ENCODE peak calls at places on chromosome 21, in six cellular contexts. One of them, this sample, is unnamed.

GRCh38 chr21:14527690-14528652 is 18.1 kb downstream of the SAMSN1 start:
- DNase-seq in omental fat pad: no peak
- DNase-seq in right lobe of liver: no peak
- DNase-seq in nephron progenitor cell: no peak
- DNase-seq in activated B cell treated with CpG ODN at 0.5 μM for 24 hours: no peak
- DNase-seq in endothelial cell: no peak
- DNase-seq in this sample: no peak

GRCh38 chr21:39348040-39348354 is 891 bp downstream of the HMGN1 start:
- DNase-seq in omental fat pad: no peak
- DNase-seq in right lobe of liver: no peak
- DNase-seq in nephron progenitor cell: no peak
- DNase-seq in activated B cell treated with CpG ODN at 0.5 μM for 24 hours: no peak
- DNase-seq in endothelial cell: no peak
- DNase-seq in this sample: peak

GRCh38 chr21:14482165-14482564 is 64.0 kb downstream of the SAMSN1 start:
- DNase-seq in omental fat pad: no peak
- DNase-seq in right lobe of liver: no peak
- DNase-seq in nephron progenitor cell: no peak
- DNase-seq in activated B cell treated with CpG ODN at 0.5 μM for 24 hours: no peak
- DNase-seq in endothelial cell: no peak
- DNase-seq in this sample: no peak

GRCh38 chr21:31530364-31530763 is 129.1 kb upstream of the SOD1 start:
- DNase-seq in omental fat pad: no peak
- DNase-seq in right lobe of liver: no peak
- DNase-seq in nephron progenitor cell: no peak
- DNase-seq in activated B cell treated with CpG ODN at 0.5 μM for 24 hours: no peak
- DNase-seq in endothelial cell: no peak
- DNase-seq in this sample: no peak

GRCh38 chr21:18023099-18023498 is 203.9 kb upstream of the C21orf91 start:
- DNase-seq in omental fat pad: no peak
- DNase-seq in right lobe of liver: no peak
- DNase-seq in nephron progenitor cell: no peak
- DNase-seq in activated B cell treated with CpG ODN at 0.5 μM for 24 hours: no peak
- DNase-seq in endothelial cell: no peak
- DNase-seq in this sample: no peak

GRCh38 chr21:40871099-40871498 is 24.1 kb upstream of the DSCAM start:
- DNase-seq in omental fat pad: no peak
- DNase-seq in right lobe of liver: no peak
- DNase-seq in nephron progenitor cell: no peak
- DNase-seq in activated B cell treated with CpG ODN at 0.5 μM for 24 hours: no peak
- DNase-seq in endothelial cell: no peak
- DNase-seq in this sample: no peak

GRCh38 chr21:33569986-33570385 is 18.5 kb downstream of the DONSON start:
- DNase-seq in omental fat pad: no peak
- DNase-seq in right lobe of liver: no peak
- DNase-seq in nephron progenitor cell: no peak
- DNase-seq in activated B cell treated with CpG ODN at 0.5 μM for 24 hours: no peak
- DNase-seq in endothelial cell: no peak
- DNase-seq in this sample: no peak

GRCh38 chr21:15468368-15468767 is 261.4 kb upstream of the USP25 start:
- DNase-seq in omental fat pad: no peak
- DNase-seq in right lobe of liver: no peak
- DNase-seq in nephron progenitor cell: no peak
- DNase-seq in activated B cell treated with CpG ODN at 0.5 μM for 24 hours: no peak
- DNase-seq in endothelial cell: no peak
- DNase-seq in this sample: no peak

GRCh38 chr21:31098576-31099005 is 60.3 kb upstream of the KRTAP19-8 start:
- DNase-seq in omental fat pad: peak
- DNase-seq in right lobe of liver: peak
- DNase-seq in nephron progenitor cell: peak
- DNase-seq in activated B cell treated with CpG ODN at 0.5 μM for 24 hours: peak
- DNase-seq in endothelial cell: peak
- DNase-seq in this sample: peak

GRCh38 chr21:14259669-14260458 is 43.9 kb downstream of the RBM11 start:
- DNase-seq in omental fat pad: no peak
- DNase-seq in right lobe of liver: no peak
- DNase-seq in nephron progenitor cell: peak
- DNase-seq in activated B cell treated with CpG ODN at 0.5 μM for 24 hours: no peak
- DNase-seq in endothelial cell: no peak
- DNase-seq in this sample: peak

GRCh38 chr21:21682172-21682571 is 684.0 kb downstream of the NCAM2 start:
- DNase-seq in omental fat pad: no peak
- DNase-seq in right lobe of liver: no peak
- DNase-seq in nephron progenitor cell: no peak
- DNase-seq in activated B cell treated with CpG ODN at 0.5 μM for 24 hours: no peak
- DNase-seq in endothelial cell: no peak
- DNase-seq in this sample: no peak

GRCh38 chr21:17441370-17441769 is 71.5 kb upstream of the CXADR start:
- DNase-seq in omental fat pad: no peak
- DNase-seq in right lobe of liver: peak
- DNase-seq in nephron progenitor cell: no peak
- DNase-seq in activated B cell treated with CpG ODN at 0.5 μM for 24 hours: no peak
- DNase-seq in endothelial cell: no peak
- DNase-seq in this sample: no peak

GRCh38 chr21:17799414-17800164 is 19.6 kb downstream of the C21orf91 start:
- DNase-seq in omental fat pad: no peak
- DNase-seq in right lobe of liver: no peak
- DNase-seq in nephron progenitor cell: no peak
- DNase-seq in activated B cell treated with CpG ODN at 0.5 μM for 24 hours: no peak
- DNase-seq in endothelial cell: no peak
- DNase-seq in this sample: no peak

GRCh38 chr21:16741228-16741665 is 771.6 kb upstream of the CXADR start:
- DNase-seq in omental fat pad: no peak
- DNase-seq in right lobe of liver: no peak
- DNase-seq in nephron progenitor cell: no peak
- DNase-seq in activated B cell treated with CpG ODN at 0.5 μM for 24 hours: no peak
- DNase-seq in endothelial cell: no peak
- DNase-seq in this sample: no peak

GRCh38 chr21:32372755-32373154 is 20.1 kb downstream of the URB1 start:
- DNase-seq in omental fat pad: no peak
- DNase-seq in right lobe of liver: no peak
- DNase-seq in nephron progenitor cell: no peak
- DNase-seq in activated B cell treated with CpG ODN at 0.5 μM for 24 hours: no peak
- DNase-seq in endothelial cell: no peak
- DNase-seq in this sample: no peak

GRCh38 chr21:39869141-39869818 is 2.0 kb downstream of the PCP4 start:
- DNase-seq in omental fat pad: no peak
- DNase-seq in right lobe of liver: no peak
- DNase-seq in nephron progenitor cell: no peak
- DNase-seq in activated B cell treated with CpG ODN at 0.5 μM for 24 hours: no peak
- DNase-seq in endothelial cell: no peak
- DNase-seq in this sample: no peak

GRCh38 chr21:34365794-34366193 is 2.0 kb downstream of the KCNE2 start:
- DNase-seq in omental fat pad: no peak
- DNase-seq in right lobe of liver: peak
- DNase-seq in nephron progenitor cell: no peak
- DNase-seq in activated B cell treated with CpG ODN at 0.5 μM for 24 hours: no peak
- DNase-seq in endothelial cell: no peak
- DNase-seq in this sample: no peak

GRCh38 chr21:16322423-16322822 is 592.6 kb downstream of the USP25 start:
- DNase-seq in omental fat pad: no peak
- DNase-seq in right lobe of liver: no peak
- DNase-seq in nephron progenitor cell: no peak
- DNase-seq in activated B cell treated with CpG ODN at 0.5 μM for 24 hours: no peak
- DNase-seq in endothelial cell: no peak
- DNase-seq in this sample: no peak

GRCh38 chr21:31420988-31421387 is 76.9 kb upstream of the TIAM1 start:
- DNase-seq in omental fat pad: no peak
- DNase-seq in right lobe of liver: no peak
- DNase-seq in nephron progenitor cell: no peak
- DNase-seq in activated B cell treated with CpG ODN at 0.5 μM for 24 hours: no peak
- DNase-seq in endothelial cell: no peak
- DNase-seq in this sample: no peak

GRCh38 chr21:28229811-28230210 is 762.9 kb downstream of the LTN1 start:
- DNase-seq in omental fat pad: no peak
- DNase-seq in right lobe of liver: no peak
- DNase-seq in nephron progenitor cell: no peak
- DNase-seq in activated B cell treated with CpG ODN at 0.5 μM for 24 hours: no peak
- DNase-seq in endothelial cell: no peak
- DNase-seq in this sample: no peak

GRCh38 chr21:34553199-34553952 is 41.4 kb upstream of the KCNE1 start:
- DNase-seq in omental fat pad: no peak
- DNase-seq in right lobe of liver: no peak
- DNase-seq in nephron progenitor cell: no peak
- DNase-seq in activated B cell treated with CpG ODN at 0.5 μM for 24 hours: no peak
- DNase-seq in endothelial cell: no peak
- DNase-seq in this sample: no peak

GRCh38 chr21:42539931-42540343 is 26.3 kb downstream of the SLC37A1 start:
- DNase-seq in omental fat pad: no peak
- DNase-seq in right lobe of liver: no peak
- DNase-seq in nephron progenitor cell: peak
- DNase-seq in activated B cell treated with CpG ODN at 0.5 μM for 24 hours: no peak
- DNase-seq in endothelial cell: no peak
- DNase-seq in this sample: no peak
- TF ChIP-seq CTCF in omental fat pad: no peak
- TF ChIP-seq CTCF in right lobe of liver: no peak
- TF ChIP-seq CTCF in nephron progenitor cell: peak
- TF ChIP-seq CTCF in activated B cell treated with CpG ODN at 0.5 μM for 24 hours: no peak
- TF ChIP-seq CTCF in endothelial cell: no peak
- TF ChIP-seq CTCF in this sample: peak

DNA sequence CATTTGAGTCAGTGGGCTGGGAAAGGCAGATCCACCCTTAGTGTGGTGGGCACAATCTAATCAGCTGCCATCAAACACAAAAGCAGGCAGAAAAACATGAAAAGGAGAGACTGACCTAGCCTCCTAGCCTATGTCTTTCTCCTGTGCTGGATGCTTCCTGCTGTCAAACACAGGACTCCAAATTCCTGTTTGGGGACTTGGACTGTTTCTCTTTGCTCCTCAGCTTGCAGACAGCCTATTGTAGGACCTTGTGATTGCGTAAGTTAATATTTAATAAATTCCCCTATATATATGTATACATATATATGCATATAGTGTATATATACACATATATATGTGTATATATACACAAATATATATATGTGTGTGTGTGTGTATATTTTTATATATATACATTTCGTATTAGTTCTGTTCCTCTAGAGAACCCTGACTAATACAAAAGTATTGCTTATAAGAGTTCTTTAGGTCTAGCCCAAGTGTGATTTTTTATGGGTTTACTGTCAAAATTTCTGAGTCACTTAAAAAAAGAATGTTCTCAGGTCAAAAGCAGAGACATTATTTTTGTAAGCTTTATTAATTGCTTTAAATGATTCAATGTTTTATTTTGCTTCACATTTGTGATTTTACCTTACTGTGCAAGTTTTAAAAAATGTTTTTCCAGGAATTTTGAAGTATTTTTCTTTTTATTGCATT is 91.9 kb upstream of the ADAMTS5 start:
- DNase-seq in omental fat pad: no peak
- DNase-seq in right lobe of liver: no peak
- DNase-seq in nephron progenitor cell: no peak
- DNase-seq in activated B cell treated with CpG ODN at 0.5 μM for 24 hours: no peak
- DNase-seq in endothelial cell: no peak
- DNase-seq in this sample: no peak
- TF ChIP-seq CTCF in omental fat pad: no peak
- TF ChIP-seq CTCF in right lobe of liver: no peak
- TF ChIP-seq CTCF in nephron progenitor cell: no peak
- TF ChIP-seq CTCF in activated B cell treated with CpG ODN at 0.5 μM for 24 hours: no peak
- TF ChIP-seq CTCF in endothelial cell: no peak
- TF ChIP-seq CTCF in this sample: no peak

GRCh38 chr21:41929248-41929647 is 24.6 kb downstream of the C2CD2 start:
- DNase-seq in omental fat pad: no peak
- DNase-seq in right lobe of liver: no peak
- DNase-seq in nephron progenitor cell: no peak
- DNase-seq in activated B cell treated with CpG ODN at 0.5 μM for 24 hours: no peak
- DNase-seq in endothelial cell: no peak
- DNase-seq in this sample: no peak

GRCh38 chr21:41932576-41933258 is 21.1 kb downstream of the C2CD2 start:
- DNase-seq in omental fat pad: no peak
- DNase-seq in right lobe of liver: no peak
- DNase-seq in nephron progenitor cell: no peak
- DNase-seq in activated B cell treated with CpG ODN at 0.5 μM for 24 hours: no peak
- DNase-seq in endothelial cell: no peak
- DNase-seq in this sample: peak

GRCh38 chr21:41932191-41932575 is 21.6 kb downstream of the C2CD2 start:
- DNase-seq in omental fat pad: no peak
- DNase-seq in right lobe of liver: no peak
- DNase-seq in nephron progenitor cell: no peak
- DNase-seq in activated B cell treated with CpG ODN at 0.5 μM for 24 hours: no peak
- DNase-seq in endothelial cell: no peak
- DNase-seq in this sample: peak

GRCh38 chr21:41931041-41931451 is 22.8 kb downstream of the C2CD2 start:
- DNase-seq in omental fat pad: no peak
- DNase-seq in right lobe of liver: no peak
- DNase-seq in nephron progenitor cell: no peak
- DNase-seq in activated B cell treated with CpG ODN at 0.5 μM for 24 hours: no peak
- DNase-seq in endothelial cell: no peak
- DNase-seq in this sample: no peak

DNA sequence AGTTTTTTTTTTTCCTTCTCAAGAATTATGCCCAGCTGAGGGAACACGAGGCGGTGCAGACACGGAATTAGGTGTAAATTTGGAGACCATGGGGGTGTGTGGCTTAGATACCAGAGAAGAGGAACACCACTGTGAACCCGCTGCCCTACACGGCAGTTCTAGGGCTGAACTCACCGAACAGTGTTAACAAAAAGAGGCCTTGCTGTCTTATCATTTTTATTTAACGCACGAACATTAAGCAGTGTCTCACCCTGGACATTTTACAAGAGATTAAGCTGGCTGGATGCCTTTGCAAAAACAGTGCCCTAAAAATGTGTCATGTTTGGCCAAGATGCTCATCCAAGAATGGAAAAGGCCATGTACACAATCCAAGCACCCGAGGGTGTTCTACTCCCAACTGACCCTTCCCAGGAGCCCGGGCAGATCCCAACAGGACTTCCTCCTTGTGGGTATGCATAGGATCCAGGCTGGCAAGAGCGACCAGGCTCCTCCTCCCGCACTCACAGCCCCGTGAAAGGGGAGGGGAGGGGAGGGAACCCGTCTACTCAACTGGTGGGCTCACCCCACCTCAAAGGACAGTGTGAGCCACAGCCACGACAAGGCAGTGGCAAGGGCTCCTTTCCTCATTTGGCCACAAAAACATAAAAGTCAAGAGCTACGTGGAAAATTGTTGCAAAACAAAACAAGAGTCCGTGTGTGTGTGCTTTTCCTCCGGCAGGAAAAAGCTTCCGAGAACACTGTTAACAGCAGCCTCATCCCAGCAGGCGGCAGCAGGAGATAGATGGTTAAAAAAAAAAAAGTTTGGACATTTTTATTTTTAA is 20.3 kb downstream of the C2CD2 start:
- DNase-seq in omental fat pad: no peak
- DNase-seq in right lobe of liver: no peak
- DNase-seq in nephron progenitor cell: no peak
- DNase-seq in activated B cell treated with CpG ODN at 0.5 μM for 24 hours: no peak
- DNase-seq in endothelial cell: no peak
- DNase-seq in this sample: peak
- TF ChIP-seq CTCF in omental fat pad: no peak
- TF ChIP-seq CTCF in right lobe of liver: no peak
- TF ChIP-seq CTCF in nephron progenitor cell: no peak
- TF ChIP-seq CTCF in activated B cell treated with CpG ODN at 0.5 μM for 24 hours: no peak
- TF ChIP-seq CTCF in endothelial cell: no peak
- TF ChIP-seq CTCF in this sample: no peak

DNA sequence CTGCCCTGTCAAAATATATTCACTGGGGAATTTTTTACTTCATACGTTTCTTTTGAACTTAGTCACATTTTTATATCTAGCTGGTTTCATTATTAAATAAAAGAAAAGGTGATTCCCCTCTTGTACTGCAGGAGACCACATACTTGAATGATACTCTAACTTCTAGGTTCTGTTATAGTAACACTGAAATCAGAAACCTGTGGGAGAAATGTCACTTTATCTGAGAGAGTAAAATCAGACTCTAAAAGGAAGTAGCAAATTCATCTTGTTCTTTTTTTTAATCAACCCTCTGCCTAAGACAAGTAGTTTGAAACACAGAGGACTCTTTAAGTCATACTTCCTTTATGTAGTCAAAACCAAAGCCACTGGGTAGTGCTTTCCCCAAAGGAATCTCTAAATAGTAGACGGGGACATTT is 34.4 kb downstream of the MRPL39 start:
- DNase-seq in omental fat pad: no peak
- DNase-seq in right lobe of liver: no peak
- DNase-seq in nephron progenitor cell: no peak
- DNase-seq in activated B cell treated with CpG ODN at 0.5 μM for 24 hours: no peak
- DNase-seq in endothelial cell: no peak
- DNase-seq in this sample: peak
- TF ChIP-seq CTCF in omental fat pad: no peak
- TF ChIP-seq CTCF in right lobe of liver: no peak
- TF ChIP-seq CTCF in nephron progenitor cell: no peak
- TF ChIP-seq CTCF in activated B cell treated with CpG ODN at 0.5 μM for 24 hours: no peak
- TF ChIP-seq CTCF in endothelial cell: no peak
- TF ChIP-seq CTCF in this sample: no peak

This sample was measured in GM13977.